ENCODE peak calls at places on chromosomes 1 and 21, in eight cellular contexts. E is K562, X is prostate gland, H is body of pancreas, M is stomach, Q is Peyer's patch, U is spleen, V is uterus. P is an unnamed sample.

GRCh38 chr1:2397007-2397679 is 5.5 kb downstream of the RER1 start:
- DNase-seq in V (no peak), M (no peak), E (no peak), H (no peak), U (no peak), Q (no peak), X (no peak), P (no peak)

GRCh38 chr1:201488817-201489581 is 17.9 kb downstream of the CSRP1 start:
- DNase-seq in E (no peak), X (no peak), M (no peak), H (peak), Q (peak), U (peak), V (peak), P (peak)

GRCh38 chr1:241250465-241250864 is 106.5 kb downstream of the RGS7 start:
- DNase-seq in M (no peak), E (no peak), V (no peak), U (no peak), H (no peak), Q (no peak), X (no peak), P (no peak)

GRCh38 chr1:173064011-173064410 is 13.3 kb upstream of the TNFSF18 start:
- DNase-seq in H (no peak), Q (no peak), U (no peak), M (no peak), V (no peak), X (peak), E (no peak), P (no peak)

GRCh38 chr1:176517484-176517883 is 54.5 kb downstream of the PAPPA2 start:
- DNase-seq in M (no peak), X (no peak), U (no peak), Q (no peak), E (no peak), V (no peak), H (no peak), P (no peak)

GRCh38 chr1:182962554-182963115 is 9.7 kb upstream of the SHCBP1L start:
- DNase-seq in X (peak), U (peak), E (peak), M (peak), V (peak), Q (peak), H (peak), P (peak)

GRCh38 chr1:171222961-171223360 is 25.3 kb upstream of the FMO1 start:
- DNase-seq in E (no peak), H (no peak), X (no peak), U (no peak), V (peak), M (no peak), Q (no peak), P (no peak)

GRCh38 chr21:23045955-23046354 is 2047.7 kb downstream of the NCAM2 start:
- DNase-seq in M (no peak), E (no peak), H (no peak), Q (no peak), U (no peak), V (no peak), X (no peak), P (no peak)

GRCh38 chr1:60244906-60245305 is 171.3 kb upstream of the C1orf87 start:
- DNase-seq in H (no peak), U (no peak), E (no peak), X (no peak), M (no peak), V (no peak), Q (no peak), P (no peak)

GRCh38 chr1:155040358-155041093 is 6.9 kb downstream of the DCST1 start:
- DNase-seq in U (no peak), X (no peak), M (no peak), V (no peak), H (no peak), E (no peak), Q (no peak), P (no peak)

DNA sequence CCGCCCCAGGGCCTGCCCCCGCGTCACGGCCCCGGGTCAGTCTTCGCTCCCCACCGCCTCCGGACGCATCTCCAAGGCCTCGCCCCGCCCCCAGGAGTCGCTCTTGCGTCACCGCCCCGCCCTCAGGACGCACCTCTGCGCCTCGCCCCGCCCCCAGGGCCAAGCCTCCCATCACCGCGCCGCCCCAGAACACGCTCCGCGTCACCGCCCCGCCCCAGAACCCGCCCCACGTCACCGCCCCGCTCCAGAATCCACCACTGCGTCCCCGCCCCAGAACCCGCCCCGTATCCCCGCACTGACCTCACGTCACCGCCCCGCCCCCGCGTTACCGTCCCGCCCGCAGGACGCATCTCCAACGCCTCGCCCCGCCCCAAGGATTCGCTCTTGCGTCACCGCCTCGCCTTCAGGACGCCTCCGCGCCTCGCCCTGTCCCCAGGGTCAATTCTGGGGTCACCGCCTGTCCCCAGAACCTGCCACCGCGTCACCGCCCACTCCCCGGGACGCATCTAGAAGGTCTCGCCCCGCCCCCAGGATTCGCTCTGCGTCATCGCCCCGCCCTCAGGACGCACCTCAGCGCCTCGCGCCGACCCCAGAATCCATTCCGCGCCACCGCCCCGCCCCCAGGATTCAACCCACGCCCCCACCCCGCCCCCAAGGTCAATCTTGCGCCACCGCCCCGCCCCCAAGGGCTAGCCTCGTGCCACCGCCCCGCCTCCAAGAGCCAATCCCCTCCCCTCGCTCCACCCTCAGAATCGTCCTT is 448 bp upstream of the CASP9 start:
- DNase-seq in V (peak), U (peak), X (peak), H (peak), E (peak), M (peak), Q (peak), P (peak)
- TF ChIP-seq POLR2A in V (no peak), U (no peak), X (no peak), H (no peak), E (no peak), M (no peak), Q (no peak), P (no peak)

GRCh38 chr1:153773004-153773921 is 1.9 kb upstream of the SLC27A3 start:
- DNase-seq in H (no peak), E (no peak), M (no peak), V (no peak), X (no peak), Q (no peak), U (peak), P (no peak)
- TF ChIP-seq POLR2A in H (no peak), E (no peak), M (no peak), V (no peak), X (no peak), Q (no peak), U (no peak), P (no peak)

DNA sequence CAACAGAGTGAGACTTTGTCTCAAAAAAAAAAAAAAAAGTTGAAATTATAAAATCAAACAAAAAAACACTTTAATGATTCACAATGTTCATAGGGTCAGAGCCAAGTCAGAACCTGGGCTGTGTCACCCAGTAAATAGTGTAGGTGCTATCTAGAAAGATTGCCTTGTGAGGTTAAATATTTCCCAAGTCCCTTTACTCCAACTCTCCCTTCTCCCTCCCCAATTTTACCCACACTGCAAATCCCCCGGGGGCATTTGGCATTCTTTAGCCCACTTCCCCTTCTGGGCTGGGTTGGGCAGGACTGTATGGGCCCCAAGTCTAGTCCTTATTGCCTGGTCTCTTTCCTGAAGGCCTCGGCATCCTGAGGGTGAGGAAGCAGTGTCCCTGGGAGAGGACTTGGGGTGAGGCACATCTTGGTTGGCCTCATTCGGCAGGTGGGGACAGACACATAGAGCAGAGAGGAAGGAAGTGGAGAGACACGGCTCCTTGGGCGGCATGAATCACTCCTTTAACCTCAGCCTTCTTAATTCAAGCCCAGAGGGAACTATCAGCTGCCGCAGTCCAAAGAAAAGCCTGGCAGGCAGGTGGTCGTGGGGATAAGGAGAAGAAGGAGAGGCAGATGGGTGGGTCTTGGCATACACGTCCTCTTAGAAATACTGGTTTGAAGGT is 8.2 kb downstream of the ADORA1 start:
- DNase-seq in E (no peak), V (no peak), U (no peak), M (no peak), H (peak), X (no peak), Q (no peak), P (no peak)
- TF ChIP-seq POLR2A in E (no peak), V (no peak), U (no peak), M (no peak), H (no peak), X (no peak), Q (no peak), P (no peak)

GRCh38 chr21:26845750-26846035 is 484 bp upstream of the ADAMTS1 start:
- DNase-seq in H (no peak), E (no peak), V (no peak), M (no peak), Q (no peak), U (no peak), X (no peak), P (no peak)

GRCh38 chr21:26847951-26848350 is 2.7 kb upstream of the ADAMTS1 start:
- DNase-seq in M (no peak), X (no peak), V (no peak), H (no peak), U (no peak), E (no peak), Q (no peak), P (no peak)

GRCh38 chr21:26845066-26845749 is at the start of gene ADAMTS1:
- DNase-seq in X (peak), E (no peak), H (peak), U (peak), Q (peak), M (peak), V (peak), P (peak)

GRCh38 chr21:26844258-26845065 is 747 bp downstream of the ADAMTS1 start:
- DNase-seq in Q (no peak), U (peak), X (peak), M (no peak), E (no peak), H (peak), V (peak), P (peak)

GRCh38 chr21:26846036-26846931 is 1.1 kb upstream of the ADAMTS1 start:
- DNase-seq in V (peak), Q (peak), M (peak), E (no peak), U (peak), H (peak), X (peak), P (no peak)
- TF ChIP-seq POLR2A in V (peak), Q (peak), M (no peak), E (no peak), U (no peak), H (no peak), X (peak), P (no peak)

GRCh38 chr1:160004001-160004400 is 27.8 kb downstream of the PIGM start:
- DNase-seq in M (no peak), X (no peak), V (no peak), H (no peak), E (no peak), Q (no peak), U (no peak), P (no peak)

GRCh38 chr1:160005070-160005469 is 26.7 kb downstream of the PIGM start:
- DNase-seq in Q (peak), V (no peak), M (no peak), H (no peak), U (no peak), E (no peak), X (no peak), P (no peak)

GRCh38 chr1:159999204-159999603 is 32.6 kb downstream of the PIGM start:
- DNase-seq in U (no peak), X (no peak), M (no peak), V (no peak), Q (no peak), E (no peak), H (no peak), P (no peak)

GRCh38 chr1:160004427-160004826 is 27.4 kb downstream of the PIGM start:
- DNase-seq in Q (peak), X (no peak), H (no peak), E (no peak), V (no peak), U (no peak), M (no peak), P (no peak)

DNA sequence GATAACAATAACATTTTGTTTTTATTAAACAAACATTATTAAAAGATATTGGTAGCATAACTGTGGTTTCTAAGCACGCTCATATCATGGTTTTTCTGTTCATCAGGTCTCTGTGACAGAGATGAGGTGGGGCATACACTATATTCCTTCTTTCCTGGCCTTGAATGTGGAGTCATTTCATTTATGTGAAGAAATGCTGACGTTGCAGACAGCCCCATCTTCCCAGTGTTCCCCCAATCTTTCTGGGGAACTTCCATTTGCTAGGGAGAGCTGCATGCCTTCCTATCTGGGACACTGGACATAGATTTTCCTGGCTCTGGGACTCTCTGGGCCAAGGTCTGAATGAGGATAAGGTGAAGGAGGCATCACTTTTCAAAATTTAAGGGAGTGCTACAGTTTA is 30.4 kb downstream of the PIGM start:
- DNase-seq in V (no peak), H (no peak), X (no peak), U (no peak), Q (no peak), E (no peak), M (no peak), P (no peak)
- TF ChIP-seq POLR2A in V (no peak), H (no peak), X (no peak), U (no peak), Q (no peak), E (no peak), M (no peak), P (no peak)